ENCODE peak calls at places on chromosomes 4 and X, in six cellular contexts. D is activated gamma-delta T cell treated with Interleukin-2 at 50 U/mL for 16 hours, T is NCI-H345, H is ureter, R is heart right ventricle, J is caudate nucleus. Z is an unnamed sample.

GRCh38 chr4:41887821-41888699 is 47.2 kb upstream of the TMEM33 start:
- DNase-seq in D (peak; percentile 36), T (peak; percentile 36), H (no peak), R (no peak), J (no peak), Z (no peak)

GRCh38 chrX:66676990-66677389 is 38.1 kb upstream of the EDA2R start:
- DNase-seq in D (no peak), T (no peak), H (no peak), R (no peak), J (no peak), Z (no peak)

GRCh38 chrX:121876316-121876715 is 828.9 kb downstream of the GLUD2 start:
- DNase-seq in D (no peak), T (no peak), H (no peak), R (no peak), J (no peak), Z (no peak)

GRCh38 chr4:101400096-101400495 is 52.8 kb upstream of the PPP3CA start:
- DNase-seq in D (no peak), T (no peak), H (no peak), R (no peak), J (no peak), Z (no peak)

GRCh38 chr4:3710451-3711182 is 55.6 kb upstream of the ADRA2C start:
- DNase-seq in D (no peak), T (no peak), H (no peak), R (no peak), J (no peak), Z (no peak)

GRCh38 chr4:75598390-75598789 is 31.9 kb downstream of the CDKL2 start:
- DNase-seq in D (no peak), T (no peak), H (no peak), R (no peak), J (no peak), Z (no peak)

GRCh38 chr4:138736362-138736761 is 279.2 kb upstream of the NOCT start:
- DNase-seq in D (no peak), T (no peak), H (no peak), R (no peak), J (no peak), Z (no peak)

GRCh38 chr4:134936014-134936413 is 734.4 kb upstream of the PABPC4L start:
- DNase-seq in D (no peak), T (no peak), H (no peak), R (no peak), J (no peak), Z (no peak)

GRCh38 chr4:184641022-184641421 is 8.2 kb downstream of the CASP3 start:
- DNase-seq in D (no peak), T (no peak), H (no peak), R (no peak), J (no peak), Z (no peak)

GRCh38 chr4:13815231-13815630 is 187.7 kb upstream of the BOD1L1 start:
- DNase-seq in D (no peak), T (no peak), H (no peak), R (no peak), J (no peak), Z (no peak)

GRCh38 chr4:153594208-153594607 is 89.9 kb upstream of the TLR2 start:
- DNase-seq in D (no peak), T (no peak), H (no peak), R (no peak), J (no peak), Z (no peak)